ENCODE peak calls at places on chromosomes 11 and 22, in six cellular contexts. H is GM12878, N is AG09309, E is body of pancreas, U is HCT116, Q is WTC11. S is an unnamed sample.

GRCh38 chr11:24226606-24227005 is 270.2 kb upstream of the LUZP2 start:
- DNase-seq in H (no peak), N (no peak), E (no peak), U (no peak), Q (no peak), S (no peak)

GRCh38 chr11:60164550-60165075 is 18.3 kb downstream of the MS4A6A start:
- DNase-seq in H (no peak), N (no peak), E (no peak), U (no peak), Q (no peak), S (no peak)

GRCh38 chr11:9273430-9274336 is 8.5 kb upstream of the DENND5A start:
- DNase-seq in H (no peak), N (peak), E (peak), U (no peak), Q (no peak), S (no peak)

GRCh38 chr11:69512136-69512535 is 30.7 kb downstream of the LINC01488 start:
- DNase-seq in H (no peak), N (no peak), E (no peak), U (no peak), Q (no peak), S (no peak)

GRCh38 chr11:87144266-87144665 is 106.5 kb downstream of the TMEM135 start:
- DNase-seq in H (no peak), N (no peak), E (no peak), U (no peak), Q (no peak), S (no peak)

GRCh38 chr11:111676878-111677585 is 74.8 kb downstream of the SIK2 start:
- DNase-seq in H (no peak), N (no peak), E (no peak), U (peak), Q (no peak), S (no peak)

GRCh38 chr11:108474664-108475485 is 7.5 kb upstream of the C11orf65 start:
- DNase-seq in H (no peak), N (no peak), E (peak), U (no peak), Q (no peak), S (no peak)

GRCh38 chr11:79294845-79295520 is 145.8 kb downstream of the TENM4 start:
- DNase-seq in H (no peak), N (no peak), E (peak), U (no peak), Q (no peak), S (no peak)

GRCh38 chr11:85042368-85042767 is 584.8 kb downstream of the DLG2 start:
- DNase-seq in H (no peak), N (no peak), E (no peak), U (no peak), Q (no peak), S (no peak)

GRCh38 chr22:39496131-39496838 is 5.8 kb upstream of the MIEF1 start:
- DNase-seq in H (no peak), N (no peak), E (peak), U (peak), Q (peak), S (peak)

GRCh38 chr22:44316393-44317162 is 3.8 kb upstream of the SHISAL1 start:
- DNase-seq in H (no peak), N (no peak), E (no peak), U (no peak), Q (no peak), S (no peak)

GRCh38 chr11:80698646-80699045 is 1257.8 kb upstream of the TENM4 start:
- DNase-seq in H (no peak), N (no peak), E (no peak), U (no peak), Q (no peak), S (no peak)
- TF ChIP-seq CTCF in H (no peak), N (no peak), E (no peak), U (no peak), Q (no peak), S (no peak)

GRCh38 chr11:128465946-128466688 is 121.2 kb downstream of the ETS1 start:
- DNase-seq in H (no peak), N (no peak), E (no peak), U (no peak), Q (no peak), S (no peak)
- TF ChIP-seq CTCF in H (no peak), N (no peak), E (no peak), U (no peak), Q (no peak), S (no peak)

DNA sequence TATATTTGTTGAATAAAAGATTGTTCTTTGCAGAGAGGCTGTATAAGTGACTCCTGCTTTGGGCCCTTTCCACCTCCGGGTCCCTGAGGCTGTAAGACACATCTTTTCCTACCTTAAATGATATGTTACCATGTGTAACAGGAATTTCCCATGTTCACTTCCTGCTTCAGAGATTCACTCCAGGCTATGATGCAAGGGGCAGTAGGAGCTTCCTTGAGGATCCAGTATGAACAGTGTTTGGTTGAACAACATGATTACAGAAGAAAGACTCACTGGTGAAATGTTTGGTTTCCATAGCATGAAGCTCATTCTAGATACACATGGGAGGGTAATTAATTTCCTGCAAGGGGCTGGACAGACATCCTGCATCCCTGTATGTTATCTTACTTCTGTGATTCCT is 25.6 kb upstream of the ZDHHC13 start:
- DNase-seq in H (no peak), N (no peak), E (no peak), U (no peak), Q (no peak), S (no peak)
- TF ChIP-seq CTCF in H (no peak), N (no peak), E (no peak), U (no peak), Q (no peak), S (no peak)

GRCh38 chr11:92735039-92735438 is 234.4 kb upstream of the MTNR1B start:
- DNase-seq in H (no peak), N (no peak), E (no peak), U (no peak), Q (no peak), S (no peak)
- TF ChIP-seq CTCF in H (no peak), N (peak), E (peak), U (peak), Q (no peak), S (peak)

GRCh38 chr11:119611027-119611426 is 118.0 kb downstream of the NECTIN1 start:
- DNase-seq in H (no peak), N (no peak), E (no peak), U (no peak), Q (no peak), S (no peak)

GRCh38 chr11:119607726-119608125 is 121.3 kb downstream of the NECTIN1 start:
- DNase-seq in H (no peak), N (no peak), E (no peak), U (no peak), Q (no peak), S (no peak)

GRCh38 chr11:119605137-119605675 is 123.8 kb downstream of the NECTIN1 start:
- DNase-seq in H (no peak), N (no peak), E (no peak), U (no peak), Q (no peak), S (no peak)

GRCh38 chr11:119608201-119608600 is 120.8 kb downstream of the NECTIN1 start:
- DNase-seq in H (no peak), N (no peak), E (no peak), U (no peak), Q (no peak), S (no peak)

DNA sequence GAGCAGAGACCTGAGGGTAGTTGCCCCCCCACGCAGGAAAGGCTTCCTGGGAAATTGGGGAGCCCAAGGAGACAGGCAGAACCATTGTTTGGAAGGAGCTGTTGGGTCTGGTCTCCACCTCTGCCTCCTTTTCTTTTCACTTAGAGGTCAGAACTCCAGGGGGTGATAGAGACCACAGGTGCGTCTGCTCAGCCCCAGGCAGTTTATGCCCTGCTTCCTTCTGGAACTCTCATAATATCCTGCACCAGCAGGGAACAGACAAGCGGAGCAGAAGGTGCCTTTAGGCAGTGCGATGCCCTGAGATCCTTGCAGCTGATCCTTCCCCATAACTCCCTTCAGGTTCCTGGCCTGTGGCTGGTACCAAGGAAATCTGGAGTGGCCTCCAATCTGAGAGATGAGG is 120.2 kb downstream of the NECTIN1 start:
- DNase-seq in H (no peak), N (no peak), E (no peak), U (no peak), Q (no peak), S (no peak)
- TF ChIP-seq CTCF in H (no peak), N (no peak), E (no peak), U (no peak), Q (no peak), S (no peak)

GRCh38 chr11:64519541-64519940 is 71.5 kb upstream of the SLC22A12 start:
- DNase-seq in H (no peak), N (no peak), E (no peak), U (no peak), Q (no peak), S (no peak)
- TF ChIP-seq CTCF in H (no peak), N (no peak), E (no peak), U (no peak), Q (no peak), S (no peak)

GRCh38 chr11:66868726-66869291 is 11.9 kb downstream of the LRFN4 start:
- DNase-seq in H (peak), N (no peak), E (peak), U (peak), Q (peak), S (no peak)
- TF ChIP-seq CTCF in H (peak), N (no peak), E (peak), U (peak), Q (peak), S (peak)

DNA sequence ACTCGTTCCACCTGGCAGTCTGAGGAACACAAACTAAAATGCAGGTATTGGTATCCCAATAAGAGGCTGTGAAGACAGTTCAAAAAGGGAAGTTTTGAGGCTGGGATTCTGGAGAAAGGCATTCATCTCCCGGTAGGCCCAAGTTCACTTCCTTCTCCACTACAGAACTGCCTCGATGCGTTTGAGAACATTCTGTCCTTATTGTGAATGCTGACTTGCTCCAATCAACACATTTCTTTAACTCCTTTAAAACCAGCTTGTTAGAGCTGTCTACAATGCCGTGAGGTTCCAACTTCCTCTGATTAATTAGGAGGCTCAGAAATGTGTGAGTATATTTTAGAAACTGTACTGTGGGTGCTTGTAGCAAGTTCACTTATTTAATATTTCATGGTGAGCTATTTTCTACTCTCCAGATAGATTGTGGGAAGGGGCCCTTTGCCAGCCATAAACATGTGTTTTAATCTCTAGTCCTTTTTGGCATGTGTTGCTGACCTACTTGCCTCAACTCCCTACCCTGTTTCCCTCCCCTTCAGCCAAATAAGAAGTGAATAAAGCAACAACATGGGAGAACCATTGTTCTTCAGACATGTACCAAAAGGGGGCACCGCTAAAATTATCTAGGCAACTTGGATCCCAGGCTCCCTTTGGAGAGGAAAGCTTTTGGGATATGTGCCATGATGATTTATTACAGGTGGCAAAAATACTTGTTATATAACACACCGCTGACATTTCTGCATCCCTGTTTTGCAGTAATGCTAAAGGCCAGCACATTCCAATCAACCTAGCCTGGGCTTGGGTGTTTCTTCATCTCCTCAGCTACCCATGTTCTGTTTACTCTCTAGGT is 245.6 kb downstream of the BLID start:
- DNase-seq in H (no peak), N (no peak), E (peak), U (no peak), Q (no peak), S (no peak)
- TF ChIP-seq CTCF in H (no peak), N (peak), E (no peak), U (peak), Q (no peak), S (no peak)

GRCh38 chr11:88250566-88251080 is 75.4 kb upstream of the RAB38 start:
- DNase-seq in H (no peak), N (no peak), E (no peak), U (no peak), Q (no peak), S (no peak)
- TF ChIP-seq CTCF in H (no peak), N (no peak), E (no peak), U (no peak), Q (no peak), S (no peak)